ENCODE peak calls at places on chromosomes 12 and 14, in four cellular contexts. K, A, X and Z are unnamed samples. For H3K4me1 and H3K36me3, the result is how much of the 10 kb centered on the place peaks cover.

GRCh38 chr12:71945121-71945520 is 6.5 kb downstream of the TPH2 start:
- DNase-seq in K (no peak), A (no peak), X (no peak), Z (no peak)

GRCh38 chr12:107423531-107423930 is 262.1 kb upstream of the PWP1 start:
- DNase-seq in K (no peak), A (no peak), X (no peak), Z (no peak)

GRCh38 chr12:75660107-75660530 is 148.7 kb upstream of the KRR1 start:
- DNase-seq in K (no peak), A (no peak), X (no peak), Z (no peak)

GRCh38 chr14:22878271-22879246 is 4.5 kb upstream of the REM2 start:
- DNase-seq in K (no peak), A (no peak), X (no peak), Z (no peak)

GRCh38 chr14:102464846-102465341 is 44.7 kb downstream of the ANKRD9 start:
- DNase-seq in K (no peak), A (no peak), X (peak), Z (peak)

GRCh38 chr12:112822056-112822455 is 30.5 kb downstream of the RPH3A start:
- DNase-seq in K (no peak), A (peak), X (no peak), Z (no peak)

GRCh38 chr14:44463386-44464004 is 43.6 kb downstream of the FSCB start:
- DNase-seq in K (no peak), A (no peak), X (no peak), Z (no peak)

GRCh38 chr14:94816113-94816512 is 46.2 kb upstream of the GSC start:
- DNase-seq in K (no peak), A (no peak), X (no peak), Z (no peak)

GRCh38 chr14:36818794-36819384 is 157.2 kb downstream of the PAX9 start:
- DNase-seq in K (no peak), A (peak), X (no peak), Z (no peak)

GRCh38 chr12:64650762-64651161 is 40.5 kb downstream of the RASSF3 start:
- DNase-seq in K (no peak), A (peak), X (no peak), Z (no peak)

GRCh38 chr12:29039013-29039412 is 110.1 kb upstream of the FAR2 start:
- DNase-seq in K (no peak), A (no peak), X (no peak), Z (no peak)

GRCh38 chr14:91317381-91318313 is 73.1 kb upstream of the GPR68 start:
- DNase-seq in K (no peak), A (no peak), X (peak), Z (peak)

GRCh38 chr12:50542448-50542847 is 37.7 kb downstream of the DIP2B start:
- DNase-seq in K (no peak), A (no peak), X (no peak), Z (no peak)

GRCh38 chr12:25493682-25494081 is 59.4 kb downstream of the LMNTD1 start:
- DNase-seq in K (no peak), A (no peak), X (no peak), Z (no peak)

GRCh38 chr12:124469193-124469888 is 98.1 kb downstream of the NCOR2 start:
- DNase-seq in K (no peak), A (no peak), X (no peak), Z (no peak)

GRCh38 chr14:63598821-63599220 is 42.9 kb downstream of the WDR89 start:
- DNase-seq in K (no peak), A (no peak), X (no peak), Z (no peak)

GRCh38 chr14:102655154-102655553 is 62.7 kb downstream of the RCOR1 start:
- DNase-seq in K (no peak), A (no peak), X (no peak), Z (no peak)

GRCh38 chr12:12327802-12328201 is 22.2 kb downstream of the MANSC1 start:
- DNase-seq in K (no peak), A (peak), X (no peak), Z (no peak)

GRCh38 chr12:49585477-49586445 is 17.8 kb upstream of the MCRS1 start:
- DNase-seq in K (no peak), A (no peak), X (no peak), Z (no peak)

GRCh38 chr12:126719886-126720666 is 1546.9 kb upstream of the TMEM132C start:
- DNase-seq in K (no peak), A (peak), X (no peak), Z (no peak)

GRCh38 chr14:22981090-22982012 is 1.0 kb downstream of the AJUBA start:
- DNase-seq in K (no peak), A (peak), X (peak), Z (no peak)

GRCh38 chr14:87334997-87335675 is 657.8 kb downstream of the GALC start:
- DNase-seq in K (no peak), A (no peak), X (no peak), Z (no peak)

GRCh38 chr14:35046048-35046750 is at the start of gene FAM177A1:
- DNase-seq in K (peak), A (peak), X (peak), Z (peak)

GRCh38 chr14:105857223-105857815 is 330.9 kb downstream of the TMEM121 start:
- DNase-seq in K (peak), A (no peak), X (no peak), Z (peak)

GRCh38 chr12:632102-632696 is 31.0 kb downstream of the NINJ2 start:
- DNase-seq in K (no peak), A (peak), X (no peak), Z (no peak)

GRCh38 chr14:60092516-60092915 is 793 bp downstream of the PCNX4 start:
- DNase-seq in K (no peak), A (peak), X (no peak), Z (no peak)

GRCh38 chr12:1173806-1174617 is 183.0 kb downstream of the ERC1 start:
- DNase-seq in K (no peak), A (no peak), X (no peak), Z (no peak)

GRCh38 chr12:6047249-6048227 is 76.9 kb downstream of the VWF start:
- DNase-seq in K (no peak), A (no peak), X (no peak), Z (no peak)

GRCh38 chr14:74892745-74893144 is 11.0 kb downstream of the DLST start:
- DNase-seq in K (no peak), A (no peak), X (no peak), Z (no peak)

GRCh38 chr12:6333566-6333965 is 8.3 kb downstream of the TNFRSF1A start:
- DNase-seq in K (no peak), A (no peak), X (no peak), Z (no peak)

GRCh38 chr12:124884587-124885438 is 21.1 kb upstream of the SCARB1 start:
- DNase-seq in K (no peak), A (no peak), X (no peak), Z (no peak)

GRCh38 chr12:85280984-85281946 is 1.2 kb downstream of the ALX1 start:
- DNase-seq in K (no peak), A (no peak), X (no peak), Z (no peak)

GRCh38 chr12:64798165-64798564 is 26.3 kb upstream of the TBC1D30 start:
- DNase-seq in K (no peak), A (no peak), X (no peak), Z (no peak)

GRCh38 chr14:35897616-35898111 is 71.5 kb downstream of the BRMS1L start:
- DNase-seq in K (no peak), A (peak), X (no peak), Z (no peak)

GRCh38 chr12:122489038-122489437 is 11.7 kb downstream of the ZCCHC8 start:
- DNase-seq in K (no peak), A (no peak), X (no peak), Z (no peak)

GRCh38 chr14:99752486-99753121 is 40.6 kb upstream of the EML1 start:
- DNase-seq in K (no peak), A (no peak), X (no peak), Z (no peak)

GRCh38 chr12:39464976-39465375 is 22.1 kb upstream of the KIF21A start:
- DNase-seq in K (no peak), A (no peak), X (no peak), Z (no peak)

GRCh38 chr12:120760349-120761245 is 35.0 kb downstream of the ACADS start:
- DNase-seq in K (no peak), A (no peak), X (no peak), Z (no peak)

GRCh38 chr12:57123813-57124212 is 4.5 kb upstream of the LRP1 start:
- DNase-seq in K (no peak), A (no peak), X (no peak), Z (no peak)

GRCh38 chr14:68278568-68279436 is 459.2 kb downstream of the RAD51B start:
- DNase-seq in K (no peak), A (no peak), X (no peak), Z (no peak)
- H3K4me1 ChIP-seq in K (under half), A (under half), X (under half), Z (under half)

GRCh38 chr12:43730283-43730682 is 28.3 kb downstream of the PUS7L start:
- DNase-seq in K (no peak), A (no peak), X (no peak), Z (no peak)
- H3K36me3 ChIP-seq in K (under half), A (under half), X (under half), Z (under half)

GRCh38 chr12:113960030-113960429 is 6.1 kb downstream of the RBM19 start:
- DNase-seq in K (no peak), A (no peak), X (peak), Z (no peak)

GRCh38 chr12:113957627-113958026 is 8.5 kb downstream of the RBM19 start:
- DNase-seq in K (no peak), A (no peak), X (no peak), Z (no peak)

GRCh38 chr12:113961921-113962710 is 4.0 kb downstream of the RBM19 start:
- DNase-seq in K (no peak), A (no peak), X (no peak), Z (no peak)

GRCh38 chr12:113958108-113958507 is 8.0 kb downstream of the RBM19 start:
- DNase-seq in K (no peak), A (no peak), X (no peak), Z (no peak)

GRCh38 chr12:113959096-113959495 is 7.0 kb downstream of the RBM19 start:
- DNase-seq in K (no peak), A (no peak), X (no peak), Z (no peak)
- TF ChIP-seq CTCF in K (no peak), A (no peak), X (no peak), Z (no peak)

DNA sequence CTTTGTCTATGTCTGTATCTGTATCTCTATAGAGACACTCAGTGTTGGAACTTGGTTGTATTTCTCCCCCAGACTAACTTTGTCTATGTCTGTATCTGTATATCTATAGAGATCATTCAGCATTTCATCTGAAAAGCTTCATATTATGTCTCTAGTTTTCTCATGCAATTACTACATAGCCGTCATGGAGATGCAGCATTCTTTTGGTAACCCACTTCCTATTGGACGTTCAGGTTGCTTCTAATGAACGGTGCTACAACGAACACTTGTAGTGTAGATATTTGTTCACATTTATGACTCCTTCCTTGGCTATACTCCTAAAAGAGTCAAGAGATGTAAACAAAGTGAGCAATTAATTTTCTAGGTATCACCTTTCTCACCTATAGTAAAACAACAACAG is 81.5 kb upstream of the KCNA1 start:
- DNase-seq in K (no peak), A (no peak), X (no peak), Z (no peak)
- H3K4me1 ChIP-seq in K (under half), A (under half), X (under half), Z (under half)

DNA sequence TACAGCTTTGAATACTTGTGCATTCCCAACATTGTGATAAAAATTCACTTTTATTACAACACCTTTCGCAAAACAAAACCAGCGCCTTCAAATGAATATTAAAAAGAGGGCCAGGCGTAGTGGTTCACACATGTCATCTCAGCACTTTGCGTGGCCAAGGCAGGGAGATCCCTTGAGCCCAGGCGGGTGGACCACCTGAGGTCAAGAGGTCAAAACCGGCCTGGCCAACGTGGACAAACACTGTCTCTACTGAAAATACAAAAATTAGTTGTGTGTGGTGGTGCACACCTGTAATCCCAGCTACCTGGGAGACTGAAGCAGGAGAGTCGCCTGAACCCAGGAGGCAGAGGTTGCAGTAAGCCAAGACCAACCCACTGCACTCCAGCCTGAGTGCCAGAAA is 42.8 kb downstream of the HNRNPC start:
- DNase-seq in K (no peak), A (no peak), X (no peak), Z (no peak)
- H3K36me3 ChIP-seq in K (half or more), A (half or more), X (under half), Z (half or more)

GRCh38 chr12:17577405-17577804 is 512.6 kb downstream of the RERGL start:
- DNase-seq in K (no peak), A (no peak), X (no peak), Z (no peak)
- TF ChIP-seq CTCF in K (no peak), A (no peak), X (no peak), Z (no peak)

DNA sequence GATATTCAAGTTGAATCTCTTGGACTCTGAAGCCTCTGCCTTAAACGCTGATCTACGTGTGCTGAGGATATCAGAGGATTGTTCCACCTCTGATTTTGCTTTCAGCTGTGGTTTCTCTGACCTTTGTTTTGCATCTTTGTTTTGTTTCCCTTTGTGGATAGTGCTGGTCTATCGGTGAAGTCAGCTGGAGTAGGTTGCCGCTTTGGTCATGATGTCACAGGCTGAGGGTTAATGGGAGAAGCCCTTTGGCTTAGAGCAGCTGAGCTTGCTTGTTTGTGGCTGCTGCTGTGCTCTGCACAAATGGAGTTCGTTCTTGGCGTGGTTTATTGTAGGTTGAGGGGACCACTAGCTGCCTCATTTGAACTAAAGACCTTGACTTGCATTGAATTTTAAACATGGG is 284.3 kb upstream of the E2F7 start:
- DNase-seq in K (no peak), A (no peak), X (no peak), Z (no peak)
- H3K4me1 ChIP-seq in K (under half), A (under half), X (under half), Z (under half)

DNA sequence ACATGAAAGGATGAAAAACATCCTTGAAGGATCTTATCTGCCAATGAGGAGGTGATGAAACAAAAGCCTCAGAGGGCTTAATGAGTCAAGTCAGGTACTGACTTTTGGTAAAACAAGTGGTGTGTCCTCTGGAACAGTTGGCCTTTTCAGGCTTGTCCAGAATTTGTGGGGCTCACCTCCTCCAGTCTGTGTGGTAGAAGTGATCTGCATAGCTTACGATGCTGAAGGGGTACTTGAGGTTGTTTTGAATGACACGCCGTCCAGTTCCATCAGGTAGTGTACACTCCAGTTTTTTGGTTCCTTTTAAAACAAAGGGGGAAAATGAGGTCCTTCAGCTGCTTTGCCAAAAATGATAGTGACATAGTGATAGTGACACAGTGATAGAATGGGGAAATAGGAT is 17.0 kb downstream of the RTRAF start:
- DNase-seq in K (no peak), A (no peak), X (no peak), Z (no peak)
- H3K36me3 ChIP-seq in K (half or more), A (half or more), X (under half), Z (under half)

GRCh38 chr14:67133595-67134441 is 55.4 kb upstream of the GARIN2 start:
- DNase-seq in K (no peak), A (no peak), X (no peak), Z (no peak)

DNA sequence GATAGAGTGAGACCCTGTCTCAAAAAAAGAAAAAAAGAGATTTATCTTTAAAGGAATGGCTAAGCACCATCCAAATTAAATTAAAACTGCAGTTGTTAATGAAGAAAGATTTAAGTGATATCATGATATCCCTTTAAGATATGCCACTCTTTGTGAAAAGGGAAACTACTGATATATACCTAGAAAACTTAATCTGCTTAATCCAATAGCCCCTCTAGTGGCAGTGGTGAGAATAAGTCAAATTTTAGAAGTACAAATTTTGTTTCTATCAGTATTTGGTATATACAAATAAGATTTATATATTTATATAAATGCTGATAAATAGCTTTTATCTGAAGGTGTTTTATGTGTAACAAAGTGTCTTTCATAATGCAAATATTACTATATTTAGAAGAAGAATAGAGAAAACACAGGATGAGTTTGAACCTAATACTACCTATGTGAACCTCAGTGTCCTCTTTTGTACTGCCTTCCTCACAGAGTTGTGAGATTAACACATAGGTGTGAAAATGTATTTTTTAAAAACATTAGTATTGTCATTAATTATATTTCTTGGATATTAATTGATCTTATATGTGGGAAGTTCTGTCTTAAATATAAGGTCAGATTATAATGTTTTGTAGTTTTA is 51.4 kb upstream of the GARIN2 start:
- DNase-seq in K (no peak), A (no peak), X (no peak), Z (no peak)
- TF ChIP-seq CTCF in K (no peak), A (peak), X (peak), Z (no peak)

GRCh38 chr12:7609480-7609879 is 56.2 kb downstream of the APOBEC1 start:
- DNase-seq in K (no peak), A (no peak), X (no peak), Z (no peak)
- H3K4me1 ChIP-seq in K (under half), A (under half), X (under half), Z (under half)